ENCODE peak calls at places on chromosomes 3 and 15, in four cellular contexts. O, P, A and S are unnamed samples.

GRCh38 chr3:130748520-130748919 is 1.9 kb upstream of the PIK3R4 start:
- DNase-seq in O (no peak), P (no peak), A (no peak), S (no peak)

GRCh38 chr3:188137062-188137461 is 16.9 kb upstream of the LPP start:
- DNase-seq in O (no peak), P (no peak), A (no peak), S (no peak)

GRCh38 chr3:152505926-152506325 is 237.2 kb downstream of the MBNL1 start:
- DNase-seq in P (no peak), A (no peak), O (peak), S (no peak)

GRCh38 chr15:64050281-64051092 is 4.2 kb upstream of the DAPK2 start:
- DNase-seq in A (no peak), O (no peak), P (no peak), S (no peak)

GRCh38 chr15:57932348-57932747 is 133.2 kb downstream of the ALDH1A2 start:
- DNase-seq in A (no peak), O (no peak), P (no peak), S (no peak)

GRCh38 chr3:45437388-45437787 is 49.0 kb downstream of the LARS2 start:
- DNase-seq in A (peak), P (peak), O (no peak), S (peak)

GRCh38 chr15:73442968-73443367 is at the start of gene REC114:
- DNase-seq in P (no peak), O (no peak), A (no peak), S (no peak)

GRCh38 chr3:62662680-62663079 is 212.5 kb downstream of the CADPS start:
- DNase-seq in P (no peak), A (no peak), O (no peak), S (no peak)

GRCh38 chr3:13549513-13550256 is 760 bp downstream of the FBLN2 start:
- DNase-seq in A (no peak), O (no peak), P (no peak), S (no peak)

GRCh38 chr3:177753498-177754155 is 556.3 kb upstream of the TBL1XR1 start:
- DNase-seq in O (no peak), P (no peak), A (peak), S (no peak)

DNA sequence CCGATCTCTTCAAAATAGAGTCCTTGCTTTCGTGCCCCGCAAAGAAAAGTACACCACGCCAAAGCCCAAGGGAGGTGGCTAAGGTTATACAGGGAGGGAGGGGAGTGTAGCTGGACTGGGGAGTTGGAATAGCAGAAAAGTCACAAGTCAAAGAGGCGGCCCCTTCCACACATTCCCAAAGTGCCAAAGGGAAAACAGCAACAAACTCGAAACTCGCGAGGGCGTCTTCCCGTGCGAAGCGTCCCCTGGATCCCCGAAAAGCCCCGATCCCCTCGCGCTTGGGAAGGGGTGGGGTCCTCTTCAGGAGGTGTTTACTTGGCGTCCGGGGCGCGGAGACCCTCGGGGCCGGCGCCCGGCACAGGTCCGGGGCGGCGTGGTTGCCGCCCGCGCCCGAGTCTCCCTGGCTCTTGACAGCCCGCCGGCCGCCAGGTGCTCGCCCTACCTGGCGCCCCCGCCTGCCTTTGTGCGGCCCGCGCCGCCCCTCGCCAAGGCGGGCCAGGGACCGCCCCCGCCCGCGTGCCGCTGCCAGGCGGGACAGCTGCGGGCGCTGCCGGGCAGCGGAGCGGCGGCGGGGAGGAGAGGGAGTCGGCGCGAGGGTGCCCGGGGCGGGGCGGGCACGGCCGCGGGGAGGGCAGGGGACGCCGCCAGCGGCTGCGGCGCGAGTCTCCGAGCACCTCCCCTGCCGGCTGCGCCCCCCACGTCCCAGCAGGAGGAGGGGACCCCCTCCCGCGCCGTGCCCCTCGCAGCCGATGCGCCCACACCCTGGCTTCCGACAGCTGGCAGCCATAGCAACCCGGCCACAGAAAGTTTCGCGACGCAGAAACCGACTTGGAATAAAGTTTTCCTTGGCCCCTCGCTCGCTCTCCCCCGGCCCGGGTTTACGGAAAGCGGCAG is 966 bp downstream of the MYO1E start:
- DNase-seq in P (no peak), A (no peak), O (no peak), S (peak)
- H2AFZ ChIP-seq in P (no peak), A (peak), O (no peak), S (peak)

DNA sequence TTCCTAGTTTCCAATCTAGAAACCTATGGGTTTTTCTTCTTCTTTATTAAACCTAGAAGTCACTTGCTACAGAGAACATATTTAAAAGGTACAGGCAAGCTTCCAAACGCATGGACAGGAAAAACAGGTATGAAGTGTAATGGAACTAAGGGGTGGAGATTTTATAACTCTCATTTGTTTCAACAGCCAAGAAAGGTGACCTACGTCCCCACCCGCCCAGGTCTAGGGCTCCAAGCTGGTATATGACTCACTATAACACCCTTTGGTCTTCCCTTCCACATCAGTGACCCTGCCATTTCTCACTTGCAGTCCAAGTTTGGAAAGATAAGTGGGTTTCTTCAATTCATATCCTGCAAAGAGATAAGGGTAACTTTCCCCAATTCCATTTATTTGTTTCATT is 6.0 kb upstream of the LIPH start:
- DNase-seq in O (no peak), P (peak), A (no peak), S (no peak)
- H3K4me3 ChIP-seq in O (no peak), P (no peak), A (no peak), S (no peak)

DNA sequence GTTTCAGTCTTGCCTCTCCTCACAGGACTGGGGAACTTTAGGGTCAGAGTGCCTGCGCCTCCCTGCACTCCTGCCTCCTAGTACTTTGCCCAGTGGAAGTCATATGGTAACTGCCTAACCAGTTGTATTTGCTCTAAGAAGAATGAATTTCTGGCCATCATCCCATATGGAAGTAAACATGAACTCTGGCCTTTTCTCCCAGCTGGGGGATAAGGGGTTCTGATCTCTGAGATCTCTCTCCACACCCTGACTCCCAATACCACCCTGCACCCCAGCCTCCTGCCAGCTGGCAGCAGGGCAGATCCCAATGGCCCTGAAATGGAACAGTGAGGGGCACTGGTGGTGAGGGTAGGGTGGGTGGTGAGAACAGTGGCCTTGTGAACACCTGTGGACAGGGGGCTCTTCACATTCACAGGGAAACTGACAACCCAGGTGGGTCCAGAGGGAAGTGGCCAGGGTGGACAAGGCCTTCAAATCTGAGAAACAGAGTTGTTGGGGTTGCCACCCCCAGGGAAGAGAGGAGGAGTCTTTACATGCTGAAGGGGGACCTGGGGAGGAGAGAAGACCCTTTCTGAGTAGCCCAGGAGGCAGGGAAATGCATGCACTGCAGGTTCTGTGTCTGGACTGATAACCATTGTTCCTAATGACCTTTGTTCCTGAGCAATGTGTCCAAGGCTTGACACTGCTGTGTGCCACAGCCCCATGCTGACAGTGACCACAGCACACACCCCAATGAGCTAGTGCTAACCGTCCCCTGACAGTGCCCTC is 36.9 kb downstream of the RHCG start:
- DNase-seq in P (no peak), A (no peak), O (no peak), S (no peak)
- TF ChIP-seq POLR2A in P (no peak), A (no peak), O (no peak), S (no peak)

DNA sequence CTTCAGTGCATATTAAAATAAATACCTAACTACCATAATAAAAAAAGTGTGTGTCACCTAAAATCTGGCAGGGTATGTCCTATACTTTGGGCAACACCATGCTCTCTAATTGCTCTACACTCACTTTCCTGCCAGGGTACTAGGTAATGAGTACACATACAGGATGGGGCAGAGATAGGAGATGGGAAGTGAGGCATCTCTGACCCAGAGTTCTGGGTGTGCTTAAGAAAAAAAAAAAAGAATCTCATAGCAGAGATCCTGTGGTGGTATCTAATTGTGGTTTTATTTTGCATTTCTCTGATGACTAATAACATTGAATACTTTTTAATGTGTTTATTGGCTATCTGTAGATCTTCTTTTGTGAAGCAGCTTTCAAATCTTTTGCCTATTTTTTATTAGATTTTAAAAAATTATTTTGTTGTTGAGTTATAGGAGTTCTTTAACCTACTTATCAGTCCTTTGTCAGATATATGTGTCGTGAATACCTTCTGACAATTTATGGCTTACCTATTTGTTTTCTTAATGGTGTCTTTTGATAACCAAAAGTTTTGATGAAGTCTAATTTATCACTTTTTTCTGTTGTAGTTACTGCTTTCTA is 48.0 kb downstream of the EEFSEC start:
- DNase-seq in O (no peak), P (no peak), A (no peak), S (no peak)
- H2AFZ ChIP-seq in O (no peak), P (no peak), A (no peak), S (no peak)

GRCh38 chr3:172102123-172102882 is 62.9 kb downstream of the FNDC3B start:
- DNase-seq in P (no peak), O (no peak), A (no peak), S (no peak)
- H3K4me3 ChIP-seq in P (no peak), O (no peak), A (no peak), S (no peak)

DNA sequence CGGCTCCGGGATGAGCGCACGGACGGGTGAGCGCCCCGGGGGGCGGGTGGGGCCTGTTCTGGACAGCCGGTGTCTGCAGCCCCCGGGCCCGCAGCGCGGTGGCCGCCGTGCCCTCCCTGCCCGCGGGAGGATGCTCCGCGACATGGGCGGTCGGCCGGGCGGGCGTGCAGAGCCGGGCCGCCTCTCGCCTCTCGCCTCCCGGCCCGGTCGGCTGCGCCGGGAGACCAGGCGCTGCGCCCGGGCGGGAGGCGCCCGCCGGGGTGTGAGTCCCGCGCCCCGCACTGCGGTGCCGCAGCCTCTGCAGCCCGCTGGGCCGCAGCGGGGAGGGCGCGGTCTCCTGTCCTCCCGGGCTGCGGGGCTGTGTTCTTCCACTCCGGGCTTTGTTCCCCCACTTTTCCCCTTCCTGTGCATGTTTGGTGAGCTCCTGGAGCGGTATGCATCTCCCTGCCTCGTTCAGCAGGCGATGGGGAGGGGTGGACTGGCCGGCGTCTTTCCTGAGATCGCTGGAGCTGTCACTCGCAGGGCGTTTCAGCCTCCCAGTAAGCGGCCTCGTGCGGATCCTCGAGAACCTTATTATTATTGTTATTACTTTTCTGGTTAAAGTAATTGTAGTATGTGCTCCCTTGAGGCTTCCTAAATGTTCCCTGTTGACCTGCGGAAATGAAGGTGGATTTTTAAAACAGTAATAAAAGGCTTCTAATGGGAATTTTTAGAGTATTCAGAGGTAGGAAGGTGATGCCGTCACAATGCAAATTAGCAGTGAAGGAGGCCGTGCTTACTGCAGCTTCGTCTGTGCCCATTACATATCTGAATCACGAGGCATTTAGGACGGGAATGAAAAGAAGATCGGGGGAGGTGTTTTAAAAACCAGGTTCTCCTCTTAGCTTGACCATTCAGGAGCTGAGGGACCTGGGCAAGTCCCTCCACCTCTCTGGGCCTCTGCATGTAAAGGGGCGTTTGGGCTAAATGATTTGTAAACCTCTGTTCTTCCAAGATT is 588 bp downstream of the TMOD2 start:
- DNase-seq in O (no peak), A (peak), P (no peak), S (peak)
- TF ChIP-seq POLR2A in O (no peak), A (no peak), P (no peak), S (no peak)

DNA sequence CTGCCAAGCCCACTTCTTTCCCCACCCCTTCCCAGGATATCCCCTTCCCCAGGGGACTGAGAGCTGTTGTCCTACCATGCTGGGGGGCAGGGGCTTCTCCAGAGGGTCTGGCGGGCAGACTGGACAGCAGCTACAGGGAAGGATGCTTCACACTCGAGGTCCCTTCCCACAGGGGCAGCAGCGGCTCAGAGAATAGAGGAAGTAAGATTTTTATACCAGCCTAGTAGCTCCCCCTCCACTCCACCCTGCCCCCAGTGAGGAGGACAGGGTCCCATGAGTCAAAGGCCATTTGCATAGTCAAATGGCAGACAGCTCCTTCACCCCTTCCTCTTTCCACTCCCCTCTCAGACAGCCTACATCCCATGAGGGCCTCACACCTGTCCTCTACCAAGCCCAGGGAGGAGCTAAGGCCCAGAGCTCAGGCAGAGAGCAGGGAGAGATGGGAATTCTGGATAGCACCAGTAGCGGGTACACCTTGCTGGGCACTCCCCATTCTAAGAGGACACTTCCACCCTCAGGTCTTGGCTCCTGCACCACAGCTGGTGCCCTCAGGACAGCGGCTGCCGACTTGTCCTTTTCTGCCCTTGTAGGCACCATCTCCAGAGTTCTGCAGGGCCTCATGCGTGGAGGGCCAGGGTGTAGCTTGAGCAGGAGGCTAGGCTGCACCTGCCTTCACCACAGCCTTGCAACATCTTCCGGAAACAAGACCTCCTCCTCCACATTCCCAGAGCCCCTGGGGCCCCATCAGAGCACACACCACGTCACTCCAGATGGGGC is at the start of gene TLR9:
- DNase-seq in P (no peak), O (peak), A (no peak), S (no peak)
- H2AFZ ChIP-seq in P (no peak), O (peak), A (no peak), S (no peak)